ENCODE peak calls at places on chromosomes 3 and 15, in four cellular contexts. H is erythroblast, C is brain pericyte, P is lung. R is an unnamed sample.

GRCh38 chr3:15685927-15686326 is 84.4 kb downstream of the BTD start:
- DNase-seq in H (peak), C (no peak), P (no peak), R (no peak)

GRCh38 chr3:47392933-47393332 is 12.1 kb downstream of the PTPN23 start:
- DNase-seq in H (no peak), C (no peak), P (no peak), R (no peak)

GRCh38 chr3:69925506-69925905 is 74.0 kb upstream of the SAMMSON start:
- DNase-seq in H (no peak), C (no peak), P (no peak), R (no peak)

GRCh38 chr3:149547954-149548728 is 73.6 kb downstream of the TM4SF4 start:
- DNase-seq in H (no peak), C (no peak), P (peak), R (no peak)

GRCh38 chr3:168121175-168121853 is 25.6 kb upstream of the GOLIM4 start:
- DNase-seq in H (no peak), C (no peak), P (no peak), R (no peak)

GRCh38 chr15:79832358-79832757 is 64.5 kb downstream of the MTHFS start:
- DNase-seq in H (no peak), C (no peak), P (no peak), R (no peak)

GRCh38 chr3:40120816-40121215 is 188.7 kb upstream of the EIF1B start:
- DNase-seq in H (no peak), C (no peak), P (no peak), R (no peak)

GRCh38 chr3:141335531-141336042 is 32.7 kb upstream of the ZBTB38 start:
- DNase-seq in H (no peak), C (no peak), P (no peak), R (no peak)

GRCh38 chr3:143849854-143850549 is 1.7 kb upstream of the SLC9A9 start:
- DNase-seq in H (peak), C (peak), P (no peak), R (peak)

GRCh38 chr3:139005356-139005993 is 593 bp downstream of the PRR23A start:
- DNase-seq in H (no peak), C (no peak), P (no peak), R (no peak)

GRCh38 chr3:197555281-197556261 is at the start of gene BDH1:
- DNase-seq in H (peak), C (no peak), P (peak), R (no peak)

GRCh38 chr15:41891226-41891625 is 2.6 kb downstream of the SPTBN5 start:
- DNase-seq in H (no peak), C (no peak), P (no peak), R (no peak)

GRCh38 chr15:83205725-83206324 is 1.8 kb downstream of the HDGFL3 start:
- DNase-seq in H (peak), C (peak), P (no peak), R (peak)

GRCh38 chr3:57911588-57911987 is 96.6 kb upstream of the FLNB start:
- DNase-seq in H (no peak), C (no peak), P (no peak), R (no peak)

GRCh38 chr3:125651246-125651645 is 55.9 kb upstream of the OSBPL11 start:
- DNase-seq in H (no peak), C (no peak), P (peak), R (no peak)

GRCh38 chr3:38950000-38950399 is 101.7 kb downstream of the SCN11A start:
- DNase-seq in H (no peak), C (no peak), P (no peak), R (no peak)

GRCh38 chr3:130539005-130539404 is 22.0 kb downstream of the COL6A6 start:
- DNase-seq in H (peak), C (no peak), P (peak), R (peak)

GRCh38 chr3:135762188-135762853 is 203.2 kb upstream of the PPP2R3A start:
- DNase-seq in H (no peak), C (no peak), P (no peak), R (no peak)

GRCh38 chr3:50405249-50405648 is 45.9 kb upstream of the TMEM115 start:
- DNase-seq in H (peak), C (no peak), P (no peak), R (no peak)

GRCh38 chr3:106473576-106474506 is 605.0 kb upstream of the CBLB start:
- DNase-seq in H (no peak), C (no peak), P (no peak), R (no peak)

GRCh38 chr15:40283615-40284306 is 897 bp upstream of the ANKRD63 start:
- DNase-seq in H (no peak), C (no peak), P (no peak), R (no peak)

GRCh38 chr15:73601449-73602425 is 31.5 kb downstream of the NPTN start:
- DNase-seq in H (peak), C (no peak), P (peak), R (peak)

GRCh38 chr15:41115652-41116115 is 396 bp downstream of the INO80 start:
- DNase-seq in H (no peak), C (no peak), P (peak), R (no peak)

GRCh38 chr15:99014803-99015676 is 7.4 kb upstream of the PGPEP1L start:
- DNase-seq in H (no peak), C (no peak), P (peak), R (no peak)

GRCh38 chr3:101803152-101803782 is 24.3 kb downstream of the NXPE3 start:
- DNase-seq in H (peak), C (no peak), P (peak), R (no peak)

GRCh38 chr3:196712514-196713413 is 587 bp downstream of the PIGX start:
- DNase-seq in H (peak), C (no peak), P (peak), R (peak)

GRCh38 chr15:41852736-41853135 is 14.1 kb downstream of the PLA2G4B start:
- DNase-seq in H (no peak), C (no peak), P (no peak), R (no peak)

GRCh38 chr15:81061490-81062235 is 60.9 kb downstream of the TLNRD1 start:
- DNase-seq in H (no peak), C (no peak), P (no peak), R (no peak)

R was measured in smooth muscle cell of the brain vasculature.